ENCODE peak calls at places on chromosomes 3 and 15, in eight cellular contexts. L, B, D, P, X, M, G and I are unnamed samples.

GRCh38 chr3:172166890-172167289 is 127.5 kb downstream of the FNDC3B start:
- DNase-seq in G (no peak), X (no peak), B (no peak), P (no peak), M (no peak), D (no peak), L (no peak), I (no peak)

GRCh38 chr3:53230789-53231188 is 25.0 kb downstream of the TKT start:
- DNase-seq in L (no peak), X (no peak), B (no peak), D (no peak), P (no peak), G (no peak), M (no peak), I (no peak)

GRCh38 chr3:12270976-12271375 is 17.9 kb upstream of the PPARG start:
- DNase-seq in B (no peak), G (no peak), L (no peak), X (no peak), P (no peak), M (no peak), D (no peak), I (no peak)

GRCh38 chr3:58357402-58357801 is 24.7 kb downstream of the PXK start:
- DNase-seq in M (no peak), G (no peak), P (peak; percentile 32), X (no peak), B (no peak), D (no peak), L (no peak), I (no peak)

GRCh38 chr3:128073807-128074206 is 21.6 kb downstream of the SEC61A1 start:
- DNase-seq in M (no peak), P (no peak), L (no peak), D (no peak), B (no peak), G (no peak), X (no peak), I (no peak)

GRCh38 chr3:114823061-114823460 is 324.0 kb downstream of the ZBTB20 start:
- DNase-seq in D (no peak), B (no peak), P (no peak), G (no peak), X (no peak), M (no peak), L (no peak), I (no peak)

GRCh38 chr3:5187920-5188418 is 462 bp downstream of the EDEM1 start:
- DNase-seq in B (peak; percentile 16), L (no peak), M (peak; percentile 44), D (peak; percentile 65), G (peak; percentile 74), X (peak; percentile 81), P (peak; percentile 24), I (peak; percentile 76)

GRCh38 chr15:74420193-74420905 is 13.4 kb downstream of the SEMA7A start:
- DNase-seq in X (peak; percentile 28), M (no peak), G (no peak), D (no peak), B (no peak), L (no peak), P (no peak), I (peak; percentile 45)

GRCh38 chr15:63708141-63708772 is 111.1 kb downstream of the FBXL22 start:
- DNase-seq in D (no peak), G (no peak), M (no peak), B (no peak), P (no peak), L (no peak), X (no peak), I (peak; percentile 14)

GRCh38 chr3:55406666-55407425 is 80.3 kb downstream of the WNT5A start:
- DNase-seq in B (no peak), M (no peak), P (peak; percentile 63), L (no peak), D (no peak), G (no peak), X (no peak), I (peak; percentile 72)

GRCh38 chr15:71662306-71662705 is 148.0 kb upstream of the NR2E3 start:
- DNase-seq in M (no peak), D (no peak), X (no peak), P (no peak), L (no peak), B (no peak), G (no peak), I (no peak)

GRCh38 chr3:185718736-185719456 is 105.9 kb downstream of the IGF2BP2 start:
- DNase-seq in M (no peak), L (no peak), P (no peak), X (no peak), G (no peak), D (no peak), B (no peak), I (no peak)

DNA sequence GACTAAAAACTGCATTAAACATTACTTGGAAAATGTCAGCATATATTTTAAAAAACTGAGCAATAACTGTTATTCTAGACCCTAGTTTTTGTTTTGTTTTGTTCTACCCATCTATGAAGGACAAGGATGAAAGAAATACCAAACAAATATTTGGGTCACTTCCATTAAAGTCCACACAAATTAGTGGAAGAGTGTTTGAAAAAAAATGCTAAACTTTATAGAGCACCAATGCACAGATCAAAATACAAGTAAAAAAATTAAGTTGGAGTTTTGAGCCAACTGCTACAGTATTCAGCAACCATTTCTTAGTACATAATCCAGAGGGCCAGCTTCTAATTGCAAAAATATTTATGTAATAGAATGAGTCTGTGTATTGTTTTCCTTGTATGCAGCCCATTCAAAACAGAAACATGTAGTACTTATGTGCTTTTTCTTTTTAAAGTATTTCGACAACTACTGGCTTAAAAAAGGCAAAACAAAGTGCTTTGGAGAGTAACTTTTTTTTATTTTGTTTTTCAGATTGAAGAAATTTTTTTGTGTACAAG is 121.1 kb downstream of the CBLB start:
- DNase-seq in B (no peak), G (no peak), P (no peak), D (no peak), L (no peak), M (no peak), X (no peak), I (peak; percentile 25)
- H3K27ac ChIP-seq in B (no peak overlapping the region), G (no peak overlapping the region), P (no peak overlapping the region), D (no peak overlapping the region), L (no peak overlapping the region), M (no peak overlapping the region), X (no peak overlapping the region), I (peak overlapping the region; percentile 55)

GRCh38 chr15:60374628-60375081 is 23.1 kb downstream of the ANXA2 start:
- DNase-seq in D (peak; percentile 92), G (peak; percentile 74), B (no peak), M (no peak), L (no peak), P (peak; percentile 99), X (peak; percentile 72), I (peak; percentile 97)

GRCh38 chr15:60373327-60373726 is 24.5 kb downstream of the ANXA2 start:
- DNase-seq in M (no peak), G (no peak), D (no peak), L (no peak), X (no peak), P (no peak), B (no peak), I (peak; percentile 47)

GRCh38 chr15:60374209-60374608 is 23.6 kb downstream of the ANXA2 start:
- DNase-seq in M (no peak), G (no peak), D (no peak), B (no peak), L (no peak), P (no peak), X (no peak), I (peak; percentile 35)

GRCh38 chr15:60372756-60373155 is 25.0 kb downstream of the ANXA2 start:
- DNase-seq in L (no peak), D (no peak), G (no peak), P (no peak), M (no peak), B (no peak), X (no peak), I (peak; percentile 45)

DNA sequence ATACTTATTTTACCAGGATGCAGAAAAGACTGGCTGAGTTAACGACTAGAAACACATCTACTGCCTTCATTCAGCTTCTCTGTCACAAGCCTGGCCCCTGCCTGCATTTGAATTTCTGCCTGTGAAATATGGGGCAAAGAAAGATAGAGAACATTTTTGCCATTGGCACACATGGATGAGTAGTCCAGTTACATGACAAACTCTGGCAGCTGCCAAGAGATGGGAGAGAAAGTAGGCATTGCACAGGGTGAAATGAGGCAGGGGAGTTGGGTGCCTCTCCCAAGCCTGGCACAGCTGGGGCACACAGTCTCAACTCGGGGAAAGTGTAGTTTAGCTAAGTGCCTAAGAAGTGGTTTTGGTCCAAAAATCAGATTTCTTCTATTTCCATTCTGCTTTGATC is 24.0 kb downstream of the ANXA2 start:
- DNase-seq in G (no peak), B (no peak), P (no peak), L (no peak), X (no peak), D (no peak), M (no peak), I (peak; percentile 59)
- H3K4me1 ChIP-seq in G (peaks cover 60% of the 10 kb centered on the region), B (no peaks in the 10 kb centered on the region), P (peaks cover 43% of the 10 kb centered on the region), L (peaks cover 28% of the 10 kb centered on the region), X (peaks cover 23% of the 10 kb centered on the region), D (peaks cover 2% of the 10 kb centered on the region), M (peaks cover 4% of the 10 kb centered on the region), I (peaks cover 96% of the 10 kb centered on the region)

DNA sequence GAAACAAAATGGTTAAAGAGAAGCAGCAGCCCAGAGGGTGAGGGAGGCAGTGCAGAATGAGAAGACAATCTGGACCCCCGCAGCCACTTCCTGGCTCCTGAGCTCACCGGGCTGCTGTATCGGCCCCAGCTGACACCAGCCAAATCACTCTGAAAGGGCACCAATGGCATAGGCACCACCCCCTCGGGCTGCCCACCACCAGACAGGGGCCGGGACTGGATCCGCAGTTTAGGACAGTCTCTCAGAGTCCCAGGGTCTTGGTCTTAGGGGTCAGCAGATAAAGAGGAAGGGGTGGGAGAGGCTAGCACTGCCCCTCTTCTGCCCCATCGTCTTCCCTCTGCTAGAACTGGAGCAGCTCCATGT is 17.9 kb upstream of the EHD4 start:
- DNase-seq in G (no peak), D (no peak), P (no peak), M (no peak), B (no peak), L (no peak), X (no peak), I (no peak)
- H3K27ac ChIP-seq in G (no peak overlapping the region), D (no peak overlapping the region), P (no peak overlapping the region), M (no peak overlapping the region), B (no peak overlapping the region), L (no peak overlapping the region), X (no peak overlapping the region), I (no peak overlapping the region)

GRCh38 chr3:48600711-48601621 is 5.8 kb upstream of the COL7A1 start:
- DNase-seq in D (no peak), L (no peak), G (no peak), X (peak; percentile 30), P (no peak), B (no peak), M (no peak), I (no peak)
- H3K4me1 ChIP-seq in D (peaks cover 2% of the 10 kb centered on the region), L (peaks cover under 1% of the 10 kb centered on the region), G (peaks cover 19% of the 10 kb centered on the region), X (peaks cover 22% of the 10 kb centered on the region), P (peaks cover 36% of the 10 kb centered on the region), B (no peaks in the 10 kb centered on the region), M (peaks cover 8% of the 10 kb centered on the region), I (peaks cover 34% of the 10 kb centered on the region)